ENCODE peak calls at places on chromosomes 16 and 17, in five cellular contexts. J is IMR-90, I is neuronal stem cell, Y is H9, C is H1. T is an unnamed sample.

GRCh38 chr16:53678756-53679334 is 24.8 kb downstream of the RPGRIP1L start:
- DNase-seq in J (peak), I (no peak), Y (no peak), C (no peak), T (no peak)

GRCh38 chr16:84180519-84181140 is 6.2 kb downstream of the TAF1C start:
- DNase-seq in J (no peak), I (no peak), Y (no peak), C (no peak), T (no peak)

GRCh38 chr17:80498242-80498919 is 22.0 kb upstream of the NPTX1 start:
- DNase-seq in J (peak), I (peak), Y (peak), C (no peak), T (no peak)

GRCh38 chr17:44970136-44970737 is 2.1 kb upstream of the C1QL1 start:
- DNase-seq in J (no peak), I (no peak), Y (peak), C (peak), T (peak)

GRCh38 chr17:83201206-83202001 is 122.0 kb downstream of the METRNL start:
- DNase-seq in J (no peak), I (no peak), Y (no peak), C (no peak), T (no peak)

GRCh38 chr16:2148714-2149629 is 547 bp downstream of the RAB26 start:
- DNase-seq in J (no peak), I (no peak), Y (peak), C (peak), T (no peak)

GRCh38 chr17:8490256-8491023 is 54.8 kb downstream of the NDEL1 start:
- DNase-seq in J (no peak), I (no peak), Y (no peak), C (no peak), T (no peak)

GRCh38 chr17:13704333-13704732 is 102.6 kb upstream of the HS3ST3A1 start:
- DNase-seq in J (peak), I (no peak), Y (no peak), C (no peak), T (peak)

GRCh38 chr16:20675488-20676267 is 21.8 kb downstream of the ACSM1 start:
- DNase-seq in J (no peak), I (no peak), Y (peak), C (peak), T (no peak)

GRCh38 chr16:28136751-28137434 is 73.4 kb upstream of the GSG1L start:
- DNase-seq in J (no peak), I (no peak), Y (no peak), C (no peak), T (no peak)

GRCh38 chr16:15415411-15416070 is 18.8 kb upstream of the BMERB1 start:
- DNase-seq in J (peak), I (no peak), Y (no peak), C (no peak), T (no peak)

GRCh38 chr17:83183150-83183820 is 103.9 kb downstream of the METRNL start:
- DNase-seq in J (no peak), I (no peak), Y (peak), C (peak), T (no peak)

GRCh38 chr17:34382586-34383224 is 19.7 kb upstream of the CCL1 start:
- DNase-seq in J (no peak), I (no peak), Y (peak), C (no peak), T (no peak)

GRCh38 chr17:51546114-51546513 is 285.8 kb downstream of the UTP18 start:
- DNase-seq in J (no peak), I (no peak), Y (no peak), C (no peak), T (no peak)

GRCh38 chr17:17849863-17850373 is 13.1 kb upstream of the SREBF1 start:
- DNase-seq in J (peak), I (no peak), Y (peak), C (no peak), T (peak)

GRCh38 chr16:75380870-75381269 is 52.4 kb downstream of the CFDP1 start:
- DNase-seq in J (peak), I (no peak), Y (no peak), C (no peak), T (peak)

GRCh38 chr17:77719806-77720205 is 238.7 kb upstream of the TNRC6C start:
- DNase-seq in J (no peak), I (no peak), Y (peak), C (no peak), T (no peak)

GRCh38 chr17:43360376-43360738 is 38.4 kb upstream of the ARL4D start:
- DNase-seq in J (peak), I (no peak), Y (no peak), C (no peak), T (no peak)

GRCh38 chr17:3827124-3827773 is 18.8 kb downstream of the NCBP3 start:
- DNase-seq in J (peak), I (peak), Y (peak), C (peak), T (peak)

GRCh38 chr16:29653436-29653835 is 9.6 kb upstream of the SPN start:
- DNase-seq in J (no peak), I (no peak), Y (no peak), C (no peak), T (no peak)

GRCh38 chr17:1989135-1989534 is 36.0 kb downstream of the RTN4RL1 start:
- DNase-seq in J (peak), I (no peak), Y (no peak), C (no peak), T (no peak)

GRCh38 chr16:85098565-85098964 is 13.7 kb downstream of the CIBAR2 start:
- DNase-seq in J (no peak), I (no peak), Y (no peak), C (no peak), T (peak)

GRCh38 chr16:65909310-65910050 is 457.0 kb upstream of the CDH5 start:
- DNase-seq in J (no peak), I (no peak), Y (no peak), C (no peak), T (no peak)

GRCh38 chr16:79598341-79599181 is 2.0 kb downstream of the MAF start:
- DNase-seq in J (no peak), I (peak), Y (peak), C (peak), T (peak)

GRCh38 chr16:11597268-11597690 is 10.6 kb upstream of the LITAF start:
- DNase-seq in J (no peak), I (no peak), Y (no peak), C (no peak), T (peak)
- H3K14ac ChIP-seq in J (peak), I (no peak), Y (no peak), C (no peak), T (no peak)

DNA sequence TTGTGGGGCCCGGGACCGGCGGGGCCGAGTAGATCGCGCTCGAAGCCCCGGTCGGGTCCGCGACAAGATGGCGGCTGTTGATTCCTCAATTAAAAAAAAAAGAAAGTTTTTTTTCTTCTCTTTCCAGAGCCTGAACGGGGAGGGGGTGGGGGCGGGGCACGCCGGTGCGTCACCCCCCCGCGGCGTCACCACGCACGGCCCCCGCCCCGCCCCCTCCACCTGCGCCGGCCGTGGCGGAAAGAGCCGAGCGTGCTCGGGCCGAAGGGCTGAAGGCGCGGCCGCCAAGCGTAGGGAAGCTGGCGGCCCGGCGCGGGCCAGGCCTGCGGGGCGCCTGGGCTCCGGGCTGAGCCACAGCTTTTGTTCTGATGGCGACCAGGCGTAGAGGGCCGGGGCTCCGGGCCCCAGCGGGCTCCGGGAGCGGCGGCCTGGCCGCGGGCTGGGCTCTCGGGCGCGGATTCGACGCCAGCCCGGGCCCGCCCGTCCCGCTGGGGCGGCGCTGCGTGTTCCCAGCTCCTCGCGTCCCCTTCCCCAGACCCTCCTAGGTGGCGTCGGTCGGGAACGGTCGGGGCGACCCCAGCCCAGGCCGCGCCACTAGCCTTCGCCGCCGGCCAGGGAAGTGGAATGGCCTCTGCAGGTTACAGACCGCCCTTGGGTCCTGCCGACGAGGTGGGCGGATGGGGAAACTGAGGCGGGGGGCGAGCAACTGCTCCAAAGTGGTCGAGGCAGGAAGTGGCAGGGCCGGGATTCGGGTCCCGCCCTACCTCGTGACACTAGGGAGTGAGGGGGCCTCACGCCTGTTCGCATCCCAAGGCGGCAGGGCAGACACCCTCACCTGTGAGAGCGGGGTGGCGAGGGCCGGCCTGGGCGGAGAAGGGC is at the start of gene CREBBP:
- DNase-seq in J (peak), I (peak), Y (peak), C (peak), T (peak)
- H3K14ac ChIP-seq in J (peak), I (peak), Y (peak), C (no peak), T (peak)

GRCh38 chr17:68016838-68017237 is 18.7 kb upstream of the KPNA2 start:
- DNase-seq in J (no peak), I (no peak), Y (no peak), C (no peak), T (no peak)

GRCh38 chr17:68006797-68007196 is 10.5 kb upstream of the C17orf58 start:
- DNase-seq in J (no peak), I (no peak), Y (no peak), C (no peak), T (no peak)

GRCh38 chr17:68013385-68013784 is 17.1 kb upstream of the C17orf58 start:
- DNase-seq in J (no peak), I (no peak), Y (no peak), C (no peak), T (no peak)

GRCh38 chr17:68015081-68015723 is 18.9 kb upstream of the C17orf58 start:
- DNase-seq in J (no peak), I (no peak), Y (no peak), C (no peak), T (no peak)

GRCh38 chr17:68011199-68011665 is 15.0 kb upstream of the C17orf58 start:
- DNase-seq in J (no peak), I (peak), Y (peak), C (peak), T (peak)
- H3K14ac ChIP-seq in J (no peak), I (no peak), Y (no peak), C (no peak), T (no peak)

GRCh38 chr17:48610282-48611211 is at the start of gene HOXB7:
- DNase-seq in J (peak), I (no peak), Y (peak), C (no peak), T (peak)

GRCh38 chr17:48611213-48611612 is 396 bp upstream of the HOXB7 start:
- DNase-seq in J (peak), I (no peak), Y (no peak), C (no peak), T (peak)

GRCh38 chr17:48608921-48609505 is 1.8 kb downstream of the HOXB7 start:
- DNase-seq in J (no peak), I (no peak), Y (no peak), C (no peak), T (peak)

GRCh38 chr17:48608494-48608834 is 2.4 kb downstream of the HOXB7 start:
- DNase-seq in J (no peak), I (no peak), Y (no peak), C (no peak), T (peak)

DNA sequence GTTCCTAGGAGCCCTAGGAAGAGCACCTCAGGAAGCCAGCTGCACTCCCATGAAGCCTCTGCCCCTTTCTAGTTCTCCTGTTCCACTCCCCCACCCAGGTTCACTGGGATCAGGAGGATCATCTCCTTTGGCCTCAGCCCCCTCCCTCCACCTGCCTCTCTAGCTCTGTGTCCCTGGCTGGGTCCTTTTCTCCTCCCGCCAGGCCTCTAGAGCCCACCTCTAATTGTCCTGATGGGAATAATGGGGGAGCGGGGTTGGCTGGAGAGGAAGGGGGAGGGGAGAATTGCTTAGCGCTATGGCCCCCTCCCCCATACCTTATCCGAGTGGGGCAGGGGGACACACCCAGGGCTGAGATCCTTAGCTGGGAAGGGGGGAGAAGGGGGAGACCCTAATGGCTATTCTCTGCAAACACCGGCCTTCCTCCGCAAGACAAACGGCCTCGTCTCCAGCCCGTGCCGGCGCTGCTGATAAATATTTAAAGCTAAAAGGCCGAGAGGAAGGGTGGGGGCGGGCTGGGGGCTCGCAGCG is 999 bp downstream of the HOXB7 start:
- DNase-seq in J (no peak), I (no peak), Y (peak), C (no peak), T (no peak)
- H3K14ac ChIP-seq in J (peak), I (no peak), Y (no peak), C (no peak), T (peak)

DNA sequence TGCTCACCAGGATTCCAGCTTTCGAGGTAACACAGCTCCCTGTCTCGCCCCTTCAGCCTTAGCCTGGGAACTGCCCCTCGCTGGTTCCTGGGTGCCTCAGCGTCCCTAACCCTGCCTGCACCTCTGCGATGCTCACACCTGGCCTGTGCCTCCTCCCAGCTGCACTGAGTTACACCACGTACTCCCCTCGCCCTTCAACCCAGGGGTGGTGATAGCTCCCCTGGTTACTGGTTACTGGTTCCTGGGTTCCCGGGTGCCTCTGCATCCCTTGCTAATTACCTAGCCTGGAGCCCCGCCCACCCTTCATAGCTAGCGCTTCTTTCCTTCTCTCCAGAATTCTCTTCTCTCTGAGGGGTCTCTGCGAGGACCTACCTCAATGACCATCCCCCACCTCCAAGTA is 65.3 kb upstream of the PLCG2 start:
- DNase-seq in J (no peak), I (no peak), Y (no peak), C (no peak), T (no peak)
- H3K14ac ChIP-seq in J (no peak), I (no peak), Y (no peak), C (no peak), T (no peak)